ENCODE peak calls at places on chromosomes 1 and 21, in five cellular contexts. W is endodermal cell, Q is GM06990, C is epithelial cell of esophagus, U is brain microvascular endothelial cell. P is an unnamed sample.
A peak's percentile ranks its signal among the peaks of the same experiment; 100 is the strongest.

GRCh38 chr1:210262897-210263272 is 30.3 kb downstream of the SERTAD4 start:
- DNase-seq in W (no peak), C (no peak), Q (no peak), U (no peak), P (no peak)

GRCh38 chr1:36133484-36133883 is 8.5 kb upstream of the COL8A2 start:
- DNase-seq in C (peak; percentile 85), W (no peak), Q (no peak), U (peak; percentile 75), P (no peak)

GRCh38 chr21:37145635-37146111 is 72.6 kb downstream of the TTC3 start:
- DNase-seq in C (peak; percentile 81), Q (no peak), W (peak; percentile 87), U (peak; percentile 66), P (no peak)

GRCh38 chr21:33968082-33968997 is 52.7 kb upstream of the ATP5PO start:
- DNase-seq in U (peak; percentile 64), Q (no peak), W (peak; percentile 77), C (peak; percentile 68), P (no peak)

GRCh38 chr1:3631330-3631729 is 6.5 kb downstream of the TPRG1L start:
- DNase-seq in U (no peak), W (no peak), Q (no peak), C (no peak), P (no peak)

GRCh38 chr21:15850645-15851044 is 120.9 kb downstream of the USP25 start:
- DNase-seq in C (peak; percentile 68), Q (no peak), W (no peak), U (peak; percentile 43), P (no peak)

GRCh38 chr21:15557925-15558324 is 171.9 kb upstream of the USP25 start:
- DNase-seq in W (no peak), U (no peak), Q (no peak), C (no peak), P (no peak)

GRCh38 chr1:154717467-154718004 is 109.5 kb upstream of the ADAR start:
- DNase-seq in C (no peak), Q (no peak), U (no peak), W (no peak), P (no peak)

GRCh38 chr1:167082511-167083027 is 7.6 kb downstream of the GPA33 start:
- DNase-seq in Q (no peak), U (no peak), W (peak; percentile 44), C (peak; percentile 35), P (no peak)

GRCh38 chr1:62386351-62387121 is 50.3 kb upstream of the USP1 start:
- DNase-seq in C (no peak), Q (no peak), U (no peak), W (no peak), P (no peak)

GRCh38 chr1:76374111-76374510 is 299.6 kb downstream of the ST6GALNAC3 start:
- DNase-seq in W (no peak), C (no peak), Q (no peak), U (no peak), P (no peak)

GRCh38 chr1:92291372-92291999 is 7.3 kb downstream of the GLMN start:
- DNase-seq in U (peak; percentile 53), W (peak; percentile 53), Q (no peak), C (peak; percentile 73), P (no peak)

GRCh38 chr21:31310750-31311149 is 33.3 kb downstream of the TIAM1 start:
- DNase-seq in Q (no peak), U (no peak), C (peak; percentile 96), W (no peak), P (no peak)

GRCh38 chr1:87219141-87219540 is 109.5 kb upstream of the LMO4 start:
- DNase-seq in Q (no peak), C (peak; percentile 47), U (no peak), W (no peak), P (no peak)

GRCh38 chr21:45992311-45993209 is 11.0 kb downstream of the COL6A1 start:
- DNase-seq in W (peak; percentile 37), C (no peak), Q (peak; percentile 3), U (no peak), P (no peak)

GRCh38 chr21:36156815-36157670 is at the start of gene DOP1B:
- DNase-seq in U (no peak), C (peak; percentile 15), Q (no peak), W (no peak), P (no peak)

GRCh38 chr1:1162597-1163537 is 10.8 kb upstream of the TTLL10 start:
- DNase-seq in U (no peak), C (peak; percentile 89), Q (no peak), W (peak; percentile 90), P (no peak)

GRCh38 chr1:201551877-201552731 is 13.2 kb downstream of the NAV1 start:
- DNase-seq in W (no peak), U (peak; percentile 70), C (no peak), Q (no peak), P (no peak)

GRCh38 chr1:1665815-1666251 is 7.0 kb upstream of the CDK11B start:
- DNase-seq in W (peak; percentile 90), Q (no peak), C (no peak), U (no peak), P (no peak)

GRCh38 chr1:179169616-179170467 is 59.6 kb downstream of the ABL2 start:
- DNase-seq in Q (no peak), C (peak; percentile 68), W (no peak), U (peak; percentile 68), P (no peak)

GRCh38 chr1:39657923-39658485 is 13.9 kb downstream of the NT5C1A start:
- DNase-seq in U (peak; percentile 36), W (peak; percentile 93), C (peak; percentile 70), Q (peak; percentile 37), P (peak; percentile 59)

GRCh38 chr21:42555756-42556438 is 42.2 kb downstream of the SLC37A1 start:
- DNase-seq in C (no peak), U (no peak), W (no peak), Q (no peak), P (no peak)

GRCh38 chr1:216614011-216614934 is 109.0 kb downstream of the ESRRG start:
- DNase-seq in C (no peak), W (no peak), U (no peak), Q (no peak), P (no peak)

GRCh38 chr1:214957330-214958137 is 125.0 kb upstream of the KCNK2 start:
- DNase-seq in W (no peak), C (peak; percentile 97), U (peak; percentile 98), Q (no peak), P (no peak)

GRCh38 chr21:26506951-26507350 is 66.1 kb downstream of the CYYR1 start:
- DNase-seq in U (peak; percentile 51), W (no peak), Q (no peak), C (peak; percentile 89), P (no peak)

GRCh38 chr1:239630767-239631166 is 244.4 kb downstream of the CHRM3 start:
- DNase-seq in W (peak; percentile 63), Q (no peak), C (no peak), U (no peak), P (no peak)

GRCh38 chr1:8351693-8352470 is 34.0 kb downstream of the SLC45A1 start:
- DNase-seq in Q (no peak), C (peak; percentile 85), U (no peak), W (peak; percentile 91), P (no peak)

GRCh38 chr1:6092211-6092610 is 46.5 kb downstream of the KCNAB2 start:
- DNase-seq in U (no peak), Q (no peak), C (no peak), W (no peak), P (no peak)

GRCh38 chr1:34500451-34500850 is 254.4 kb upstream of the GJB5 start:
- DNase-seq in C (peak; percentile 23), W (peak; percentile 90), Q (no peak), U (no peak), P (no peak)

GRCh38 chr1:16459503-16459902 is 19.0 kb downstream of the NECAP2 start:
- DNase-seq in Q (no peak), C (no peak), W (no peak), U (no peak), P (no peak)

GRCh38 chr21:42513985-42514882 is 582 bp downstream of the SLC37A1 start:
- DNase-seq in U (no peak), C (peak; percentile 43), W (peak; percentile 85), Q (peak; percentile 69), P (no peak)

GRCh38 chr1:64574301-64574700 is 104.4 kb downstream of the CACHD1 start:
- DNase-seq in U (peak; percentile 2), W (no peak), Q (no peak), C (peak; percentile 79), P (no peak)

GRCh38 chr1:164064501-164064900 is 494.5 kb upstream of the PBX1 start:
- DNase-seq in U (no peak), W (no peak), C (no peak), Q (no peak), P (no peak)

GRCh38 chr21:35697321-35697808 is 363.0 kb downstream of the SETD4 start:
- DNase-seq in U (peak; percentile 63), C (peak; percentile 16), Q (no peak), W (no peak), P (no peak)

GRCh38 chr1:43979528-43980254 is 681 bp downstream of the B4GALT2 start:
- DNase-seq in U (peak; percentile 35), W (peak; percentile 74), C (peak; percentile 59), Q (peak; percentile 64), P (no peak)

GRCh38 chr1:235366286-235366685 is 941 bp upstream of the TBCE start:
- DNase-seq in W (no peak), C (no peak), Q (no peak), U (no peak), P (peak; percentile 10)

GRCh38 chr1:21937372-21938121 is 437 bp upstream of the HSPG2 start:
- DNase-seq in Q (peak; percentile 64), W (peak; percentile 92), U (peak; percentile 55), C (peak; percentile 79), P (no peak)
- H3K4me3 ChIP-seq in Q (peak overlapping the region; percentile 50), W (peak overlapping the region; percentile 62), U (peak overlapping the region; percentile 47), C (peak overlapping the region; percentile 23), P (peak overlapping the region; percentile 41)

GRCh38 chr1:26142165-26142564 is 16.7 kb upstream of the FAM110D start:
- DNase-seq in U (no peak), W (no peak), Q (no peak), C (no peak), P (no peak)
- TF ChIP-seq CTCF in U (peak; percentile 17), W (peak; percentile 29), Q (no peak), C (no peak), P (no peak)

GRCh38 chr1:175035860-175036259 is 12.6 kb upstream of the MRPS14 start:
- DNase-seq in Q (no peak), U (no peak), W (no peak), C (no peak), P (no peak)
- H3K4me3 ChIP-seq in Q (no peak overlapping the region), U (no peak overlapping the region), W (no peak overlapping the region), C (no peak overlapping the region), P (no peak overlapping the region)

GRCh38 chr1:197011614-197012013 is 34.3 kb downstream of the CFHR5 start:
- DNase-seq in Q (no peak), W (no peak), U (no peak), C (no peak), P (no peak)

GRCh38 chr1:197017558-197018146 is 40.3 kb downstream of the CFHR5 start:
- DNase-seq in C (no peak), W (no peak), Q (no peak), U (no peak), P (no peak)

GRCh38 chr1:197021716-197022115 is 44.4 kb downstream of the CFHR5 start:
- DNase-seq in Q (no peak), C (no peak), W (peak; percentile 46), U (no peak), P (no peak)

GRCh38 chr1:197013234-197013633 is 35.9 kb downstream of the CFHR5 start:
- DNase-seq in W (no peak), U (no peak), C (no peak), Q (no peak), P (no peak)

GRCh38 chr1:197016751-197017150 is 39.4 kb downstream of the CFHR5 start:
- DNase-seq in W (no peak), Q (no peak), U (no peak), C (no peak), P (no peak)
- TF ChIP-seq CTCF in W (no peak), Q (no peak), U (no peak), C (no peak), P (no peak)